ENCODE peak calls at places on chromosomes 4 and X, in four cellular contexts. X is tibial artery; A is CD8-positive, alpha-beta memory T cell; E is cardiac muscle cell. F is an unnamed sample. For H3K4me1, the result is how much of the 10 kb centered on the place peaks cover.

GRCh38 chrX:11329016-11329415 is 35.8 kb downstream of the AMELX start:
- DNase-seq in X (no peak), A (no peak), E (no peak), F (no peak)

GRCh38 chr4:173878701-173879100 is 348.7 kb upstream of the HAND2 start:
- DNase-seq in X (no peak), A (no peak), E (peak), F (no peak)

GRCh38 chrX:18426004-18426320 is 554 bp downstream of the CDKL5 start:
- DNase-seq in X (no peak), A (no peak), E (peak), F (no peak)

GRCh38 chr4:41359069-41359769 is 102.5 kb downstream of the UCHL1 start:
- DNase-seq in X (no peak), A (no peak), E (no peak), F (no peak)

GRCh38 chr4:184911310-184911709 is 85.5 kb upstream of the ACSL1 start:
- DNase-seq in X (no peak), A (no peak), E (no peak), F (no peak)

GRCh38 chr4:2256156-2256731 is 5.7 kb downstream of the MXD4 start:
- DNase-seq in X (peak), A (no peak), E (no peak), F (no peak)

GRCh38 chr4:41611881-41612871 is 74.2 kb downstream of the LIMCH1 start:
- DNase-seq in X (peak), A (no peak), E (peak), F (no peak)

GRCh38 chr4:107616838-107617389 is 103.1 kb downstream of the PAPSS1 start:
- DNase-seq in X (no peak), A (no peak), E (no peak), F (no peak)

GRCh38 chr4:26088433-26088928 is 174.5 kb downstream of the SMIM20 start:
- DNase-seq in X (peak), A (no peak), E (no peak), F (peak)

GRCh38 chr4:85963231-85963630 is 396.6 kb downstream of the MAPK10 start:
- DNase-seq in X (no peak), A (no peak), E (no peak), F (no peak)

GRCh38 chrX:155768036-155768769 is 112.9 kb upstream of the VAMP7 start:
- DNase-seq in X (no peak), A (no peak), E (no peak), F (no peak)

GRCh38 chr4:3472411-3473141 is 9.5 kb downstream of the DOK7 start:
- DNase-seq in X (no peak), A (no peak), E (no peak), F (no peak)

DNA sequence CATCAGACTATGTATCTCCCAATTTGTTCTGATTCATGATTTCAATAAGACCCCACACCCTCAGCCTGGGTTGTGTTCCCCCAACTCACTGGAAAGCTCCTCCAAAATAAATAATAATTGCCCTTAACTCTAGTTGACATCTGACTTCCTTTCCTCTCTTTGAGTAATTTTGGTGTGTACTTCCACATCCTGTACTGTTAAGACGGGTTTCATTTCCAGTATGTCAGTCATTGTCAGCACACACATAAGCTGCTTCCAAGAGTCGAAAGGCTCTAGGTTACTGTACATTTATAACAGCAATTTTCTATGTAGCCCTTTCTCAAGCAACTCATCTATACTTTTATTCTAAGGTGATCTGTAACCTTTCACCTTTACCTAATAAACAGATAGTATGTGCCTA is 52.1 kb upstream of the C1QTNF7 start:
- DNase-seq in X (no peak), A (no peak), E (no peak), F (no peak)
- H3K27ac ChIP-seq in X (no peak), A (no peak), E (no peak), F (no peak)

DNA sequence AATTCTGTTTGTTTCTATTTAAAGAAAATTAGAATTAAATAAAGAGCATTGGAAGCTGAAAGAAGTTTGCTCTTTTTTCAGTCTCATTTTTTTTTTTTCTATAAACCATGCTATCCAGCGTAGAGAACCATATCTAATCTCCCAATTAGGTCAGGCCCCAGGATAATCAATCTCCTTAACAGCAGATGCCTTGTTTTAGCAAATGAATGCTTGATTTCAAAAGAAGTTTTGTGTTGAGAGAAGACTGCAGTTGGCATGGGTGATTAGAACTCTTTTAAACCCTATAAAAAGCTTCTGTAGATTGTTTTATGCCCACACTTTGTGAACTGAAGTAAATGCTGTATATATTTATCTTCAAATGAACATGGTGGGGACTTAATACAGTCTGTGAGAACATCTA is 15.6 kb upstream of the MAD2L1 start:
- DNase-seq in X (no peak), A (no peak), E (no peak), F (no peak)
- H3K4me1 ChIP-seq in X (under half), A (under half), E (under half), F (under half)

GRCh38 chr4:140943887-140944515 is 187.8 kb upstream of the TBC1D9 start:
- DNase-seq in X (no peak), A (no peak), E (no peak), F (no peak)
- H3K4me3 ChIP-seq in X (no peak), A (no peak), E (no peak), F (no peak)

DNA sequence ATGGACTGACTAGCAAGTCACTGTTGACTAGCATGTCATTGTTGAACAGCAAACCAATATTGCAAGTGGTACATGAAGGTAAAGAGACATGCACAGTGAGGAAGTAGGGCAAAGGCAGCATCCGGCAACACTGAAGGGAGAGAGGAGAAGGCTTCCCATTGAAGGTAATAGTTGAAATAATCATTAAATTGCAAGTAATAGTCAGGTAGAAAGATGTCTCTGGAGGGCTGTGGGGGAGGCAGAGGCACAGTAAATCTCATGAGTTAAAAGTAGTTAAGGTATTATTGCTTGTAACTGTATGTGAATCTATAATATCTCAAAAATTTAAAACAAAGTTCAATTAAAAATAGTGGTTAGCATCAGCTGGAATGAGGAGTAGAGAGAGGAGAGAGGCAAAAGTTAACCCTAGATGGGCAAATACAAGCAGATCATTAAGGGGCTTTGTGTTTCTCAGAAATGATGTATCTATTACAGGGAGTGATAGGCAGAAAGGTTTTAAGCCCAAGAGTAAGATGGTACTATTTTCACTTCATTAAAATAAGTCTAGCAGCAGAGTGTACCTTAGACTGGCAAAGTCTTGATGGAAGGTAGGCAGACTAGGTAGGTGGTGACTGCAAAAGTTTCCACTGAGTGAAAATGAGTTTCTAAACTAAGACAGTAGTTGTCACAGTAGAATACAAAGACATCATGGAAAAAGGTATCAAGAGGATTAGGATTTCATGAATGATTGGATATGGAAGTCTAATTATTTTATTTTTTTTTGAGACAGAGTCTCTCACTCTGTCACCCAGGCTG is 776.6 kb downstream of the RAB28 start:
- DNase-seq in X (no peak), A (no peak), E (no peak), F (no peak)
- H3K27ac ChIP-seq in X (no peak), A (no peak), E (no peak), F (no peak)

DNA sequence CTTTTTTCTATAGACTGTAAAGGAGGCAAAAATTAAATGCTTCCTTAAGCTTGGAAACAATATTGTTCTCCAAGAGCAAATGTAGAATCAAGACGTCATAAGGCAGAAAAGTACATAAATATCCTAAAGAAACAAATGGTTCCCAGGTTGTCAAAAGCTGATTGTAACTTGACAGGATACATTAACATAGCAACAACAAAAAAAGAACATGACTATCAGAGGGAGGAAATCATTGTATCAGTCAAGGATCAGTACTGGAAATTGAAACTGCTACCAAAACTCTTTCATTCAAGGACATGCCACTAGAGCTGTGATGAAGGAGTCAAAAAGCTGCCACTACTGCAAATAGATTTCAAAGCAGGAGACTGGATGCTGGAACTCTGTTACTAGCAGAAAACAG is 168.3 kb downstream of the BTC start:
- DNase-seq in X (no peak), A (no peak), E (no peak), F (no peak)
- H3K4me1 ChIP-seq in X (under half), A (under half), E (under half), F (under half)

GRCh38 chrX:69038826-69039225 is 126.4 kb downstream of the PJA1 start:
- DNase-seq in X (no peak), A (no peak), E (no peak), F (no peak)
- H3K4me3 ChIP-seq in X (no peak), A (no peak), E (no peak), F (no peak)

GRCh38 chr4:53007024-53007423 is 144.9 kb downstream of the RASL11B start:
- DNase-seq in X (no peak), A (no peak), E (no peak), F (no peak)

GRCh38 chr4:53005808-53006207 is 143.7 kb downstream of the RASL11B start:
- DNase-seq in X (peak), A (no peak), E (no peak), F (no peak)

GRCh38 chr4:53003959-53004358 is 141.8 kb downstream of the RASL11B start:
- DNase-seq in X (no peak), A (no peak), E (no peak), F (no peak)

GRCh38 chr4:53005149-53005546 is 143.0 kb downstream of the RASL11B start:
- DNase-seq in X (no peak), A (no peak), E (no peak), F (no peak)

DNA sequence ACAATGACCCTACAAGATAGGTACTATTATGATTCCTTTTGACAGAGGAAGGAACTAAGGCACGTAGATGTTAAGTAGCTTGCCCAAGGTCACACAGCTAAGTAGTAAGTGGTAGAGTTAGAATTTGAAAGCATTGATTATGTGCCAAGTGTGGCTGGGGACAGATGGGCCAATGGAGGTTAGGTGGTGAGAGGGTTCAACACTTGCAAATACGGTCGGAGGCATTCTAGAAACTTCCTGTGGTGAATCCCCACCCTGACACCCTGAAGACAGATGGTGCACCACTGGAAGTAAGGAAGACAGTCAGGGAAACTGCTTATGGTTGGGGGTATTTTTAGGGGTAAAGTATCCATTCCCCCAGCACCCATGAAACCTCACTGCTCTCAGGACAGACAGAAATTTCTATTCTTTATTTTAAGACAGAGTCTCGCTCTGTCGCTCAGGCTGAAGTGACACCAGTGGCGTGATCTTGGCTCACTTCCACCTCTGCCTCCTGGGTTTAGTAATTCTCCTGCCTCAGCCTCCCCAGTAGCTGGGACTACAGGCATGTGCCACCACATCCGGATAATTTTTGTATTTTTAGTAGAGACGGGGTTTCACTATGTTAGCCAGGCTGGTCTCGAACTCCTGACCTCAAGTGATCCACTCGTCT is 142.5 kb downstream of the RASL11B start:
- DNase-seq in X (no peak), A (no peak), E (no peak), F (no peak)
- H3K27ac ChIP-seq in X (no peak), A (no peak), E (no peak), F (no peak)